ENCODE peak calls at places on chromosomes 16 and 17, in five cellular contexts. Q is IMR-90, S is K562, W is HepG2, A is GM12878. C is an unnamed sample.
A peak's percentile ranks its signal among the peaks of the same experiment; 100 is the strongest.

GRCh38 chr16:48537909-48538745 is 71.9 kb downstream of the N4BP1 start:
- DNase-seq in Q (no peak), S (no peak), W (no peak), A (no peak), C (no peak)

GRCh38 chr17:78541488-78542237 is 35.5 kb downstream of the DNAH17 start:
- DNase-seq in Q (no peak), S (peak; percentile 48), W (no peak), A (no peak), C (no peak)

GRCh38 chr16:30428055-30428454 is 1.8 kb downstream of the DCTPP1 start:
- DNase-seq in Q (no peak), S (no peak), W (no peak), A (no peak), C (no peak)

GRCh38 chr17:1506649-1507254 is 9.7 kb downstream of the INPP5K start:
- DNase-seq in Q (no peak), S (no peak), W (no peak), A (no peak), C (no peak)

GRCh38 chr17:77285594-77286390 is 145.0 kb downstream of the SEC14L1 start:
- DNase-seq in Q (peak; percentile 89), S (no peak), W (peak; percentile 70), A (no peak), C (peak; percentile 47)

GRCh38 chr16:22632621-22633020 is 121.9 kb downstream of the NPIPB5 start:
- DNase-seq in Q (no peak), S (no peak), W (no peak), A (no peak), C (no peak)

GRCh38 chr17:48103379-48103715 is 2.1 kb upstream of the CBX1 start:
- DNase-seq in Q (no peak), S (no peak), W (no peak), A (no peak), C (no peak)

GRCh38 chr17:62616993-62617893 is 10.2 kb upstream of the MRC2 start:
- DNase-seq in Q (peak; percentile 56), S (no peak), W (peak; percentile 97), A (no peak), C (no peak)

GRCh38 chr17:36583787-36584186 is 7.9 kb upstream of the DHRS11 start:
- DNase-seq in Q (no peak), S (no peak), W (peak; percentile 39), A (no peak), C (no peak)

GRCh38 chr16:56848056-56848936 is 16.7 kb upstream of the SLC12A3 start:
- DNase-seq in Q (peak; percentile 79), S (peak; percentile 23), W (no peak), A (no peak), C (no peak)

GRCh38 chr16:64152010-64152767 is 969.7 kb downstream of the CDH11 start:
- DNase-seq in Q (no peak), S (no peak), W (no peak), A (no peak), C (peak; percentile 58)

GRCh38 chr16:50359626-50360025 is 9.2 kb downstream of the BRD7 start:
- DNase-seq in Q (no peak), S (no peak), W (no peak), A (no peak), C (no peak)

GRCh38 chr17:67994827-67995567 is 1.3 kb downstream of the C17orf58 start:
- DNase-seq in Q (peak; percentile 83), S (no peak), W (no peak), A (no peak), C (peak; percentile 59)

GRCh38 chr17:50466371-50467113 is 2.1 kb downstream of the CHAD start:
- DNase-seq in Q (no peak), S (no peak), W (no peak), A (no peak), C (no peak)

GRCh38 chr17:69638516-69638915 is 224.0 kb downstream of the MAP2K6 start:
- DNase-seq in Q (peak; percentile 12), S (no peak), W (no peak), A (no peak), C (no peak)

GRCh38 chr16:75320435-75320834 is 69.0 kb upstream of the BCAR1 start:
- DNase-seq in Q (no peak), S (no peak), W (peak; percentile 41), A (no peak), C (no peak)

GRCh38 chr16:17105239-17105721 is 365.5 kb downstream of the XYLT1 start:
- DNase-seq in Q (peak; percentile 2), S (no peak), W (no peak), A (no peak), C (no peak)

GRCh38 chr16:89297870-89298545 is 80.5 kb downstream of the ZNF778 start:
- DNase-seq in Q (no peak), S (no peak), W (no peak), A (no peak), C (no peak)

GRCh38 chr16:89294486-89294885 is 77.0 kb downstream of the ZNF778 start:
- DNase-seq in Q (no peak), S (no peak), W (no peak), A (no peak), C (no peak)

GRCh38 chr16:89297156-89297869 is 79.8 kb downstream of the ZNF778 start:
- DNase-seq in Q (no peak), S (no peak), W (no peak), A (no peak), C (no peak)

GRCh38 chr16:89295071-89295900 is 77.8 kb downstream of the ZNF778 start:
- DNase-seq in Q (no peak), S (no peak), W (no peak), A (no peak), C (no peak)

DNA sequence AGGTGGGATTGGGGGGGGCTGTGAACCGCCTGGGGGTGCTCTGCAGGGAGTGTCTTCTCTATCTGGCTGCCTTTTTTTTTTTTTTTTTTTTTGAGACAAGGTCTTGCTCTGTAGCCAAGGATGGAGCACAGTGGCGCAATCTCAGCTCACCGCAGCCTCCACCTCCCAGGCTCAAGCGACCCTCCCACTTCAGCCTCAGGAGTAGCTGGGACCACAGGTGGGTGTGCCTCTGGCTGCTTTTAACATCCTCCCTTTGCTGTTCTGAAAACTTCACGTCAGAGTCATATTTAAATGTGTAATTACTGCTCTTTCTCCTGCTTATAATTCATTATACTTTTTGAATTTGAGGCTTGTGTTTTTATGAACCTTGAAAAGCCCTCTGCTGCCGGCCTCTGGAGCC is 78.4 kb downstream of the ZNF778 start:
- DNase-seq in Q (no peak), S (no peak), W (no peak), A (no peak), C (no peak)
- TF ChIP-seq MXI1 in Q (no peak), S (no peak), W (no peak), A (no peak), C (no peak)

GRCh38 chr16:73166394-73166971 is 118.6 kb upstream of the ZFHX3 start:
- DNase-seq in Q (no peak), S (no peak), W (no peak), A (no peak), C (no peak)
- H3K4me3 ChIP-seq in Q (no peak overlapping the region), S (no peak overlapping the region), W (no peak overlapping the region), A (no peak overlapping the region), C (peak overlapping the region; percentile 1)

GRCh38 chr17:8552582-8553320 is 77.8 kb downstream of the MYH10 start:
- DNase-seq in Q (peak; percentile 64), S (no peak), W (no peak), A (no peak), C (no peak)

GRCh38 chr17:8556074-8556473 is 74.5 kb downstream of the MYH10 start:
- DNase-seq in Q (no peak), S (no peak), W (no peak), A (no peak), C (no peak)

GRCh38 chr17:8557176-8557806 is 73.2 kb downstream of the MYH10 start:
- DNase-seq in Q (no peak), S (no peak), W (no peak), A (no peak), C (no peak)

DNA sequence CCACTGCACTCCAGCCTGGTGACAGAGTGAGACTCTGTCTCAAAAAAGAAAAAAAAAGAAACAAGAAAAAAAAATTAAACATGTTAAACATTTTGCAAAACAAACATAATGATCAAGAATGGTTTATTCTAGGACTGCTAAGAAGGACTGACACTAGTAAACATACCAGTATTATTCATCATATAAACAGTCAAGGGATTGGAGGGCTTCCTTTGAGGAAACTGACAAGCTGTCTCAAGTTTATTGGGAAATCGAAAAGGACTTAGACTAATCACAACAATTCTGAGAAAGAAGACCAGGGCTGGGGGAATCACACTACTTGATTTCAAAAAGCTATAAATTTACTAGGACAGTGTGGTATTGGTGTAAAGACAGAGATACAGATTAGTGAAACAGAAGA is 75.5 kb downstream of the MYH10 start:
- DNase-seq in Q (peak; percentile 47), S (no peak), W (no peak), A (no peak), C (no peak)
- TF ChIP-seq MXI1 in Q (no peak), S (no peak), W (no peak), A (no peak), C (no peak)

GRCh38 chr17:74582633-74583032 is 9.4 kb downstream of the CD300LD start:
- DNase-seq in Q (no peak), S (no peak), W (no peak), A (no peak), C (no peak)

GRCh38 chr17:74585711-74586110 is 6.4 kb downstream of the CD300LD start:
- DNase-seq in Q (no peak), S (no peak), W (no peak), A (no peak), C (no peak)

GRCh38 chr17:74579910-74580309 is 12.2 kb downstream of the CD300LD start:
- DNase-seq in Q (no peak), S (no peak), W (no peak), A (no peak), C (no peak)

GRCh38 chr17:74584307-74584706 is 7.8 kb downstream of the CD300LD start:
- DNase-seq in Q (no peak), S (no peak), W (no peak), A (no peak), C (no peak)

DNA sequence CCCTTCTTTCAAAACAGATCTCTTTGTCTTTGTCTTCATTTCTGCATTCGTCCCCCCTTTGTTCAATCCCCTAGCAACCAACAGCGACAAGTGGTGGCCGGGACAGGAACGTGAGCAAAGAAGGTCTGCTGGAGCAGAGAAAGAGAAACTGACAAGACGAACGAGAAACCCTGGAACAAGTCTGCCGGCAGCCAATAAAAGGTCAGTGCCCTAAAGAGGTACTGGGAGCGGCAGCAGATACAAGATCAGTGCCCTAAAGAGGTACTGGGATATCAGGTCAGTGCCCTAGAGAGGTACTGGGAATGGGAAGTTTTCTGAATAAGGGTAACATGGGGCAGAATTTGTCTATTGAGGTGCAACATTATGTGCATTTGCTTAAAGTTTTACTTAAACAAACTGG is 7.4 kb downstream of the CD300LD start:
- DNase-seq in Q (no peak), S (no peak), W (no peak), A (no peak), C (no peak)
- H3K4me3 ChIP-seq in Q (no peak overlapping the region), S (no peak overlapping the region), W (no peak overlapping the region), A (no peak overlapping the region), C (no peak overlapping the region)

C was measured in SK-N-SH.